ENCODE peak calls at places on chromosomes 5 and 9, in six cellular contexts. One of them, this sample, is unnamed.

GRCh38 chr9:14311940-14312572 is 1.9 kb downstream of the NFIB start:
- DNase-seq in PC-3: peak
- DNase-seq in GM23338: no peak
- DNase-seq in PC-9: no peak
- DNase-seq in MM.1S: no peak
- DNase-seq in HCT116: no peak
- DNase-seq in this sample: no peak

GRCh38 chr5:172777381-172778222 is 6.6 kb upstream of the DUSP1 start:
- DNase-seq in PC-3: peak
- DNase-seq in GM23338: no peak
- DNase-seq in PC-9: peak
- DNase-seq in MM.1S: peak
- DNase-seq in HCT116: peak
- DNase-seq in this sample: peak

GRCh38 chr5:135671052-135671451 is 92.3 kb upstream of the CXCL14 start:
- DNase-seq in PC-3: no peak
- DNase-seq in GM23338: no peak
- DNase-seq in PC-9: no peak
- DNase-seq in MM.1S: no peak
- DNase-seq in HCT116: no peak
- DNase-seq in this sample: no peak

GRCh38 chr5:90886381-90886780 is 327.8 kb downstream of the ADGRV1 start:
- DNase-seq in PC-3: peak
- DNase-seq in GM23338: no peak
- DNase-seq in PC-9: no peak
- DNase-seq in MM.1S: no peak
- DNase-seq in HCT116: no peak
- DNase-seq in this sample: no peak

GRCh38 chr5:167014657-167015056 is 1276.8 kb upstream of the WWC1 start:
- DNase-seq in PC-3: no peak
- DNase-seq in GM23338: no peak
- DNase-seq in PC-9: no peak
- DNase-seq in MM.1S: no peak
- DNase-seq in HCT116: no peak
- DNase-seq in this sample: no peak

GRCh38 chr9:93814561-93814960 is 140.6 kb downstream of the BARX1 start:
- DNase-seq in PC-3: no peak
- DNase-seq in GM23338: peak
- DNase-seq in PC-9: no peak
- DNase-seq in MM.1S: no peak
- DNase-seq in HCT116: no peak
- DNase-seq in this sample: no peak

GRCh38 chr5:148928141-148928540 is 101.7 kb downstream of the ADRB2 start:
- DNase-seq in PC-3: peak
- DNase-seq in GM23338: no peak
- DNase-seq in PC-9: no peak
- DNase-seq in MM.1S: peak
- DNase-seq in HCT116: no peak
- DNase-seq in this sample: no peak

GRCh38 chr5:10527281-10527950 is 36.5 kb upstream of the ANKRD33B start:
- DNase-seq in PC-3: no peak
- DNase-seq in GM23338: no peak
- DNase-seq in PC-9: no peak
- DNase-seq in MM.1S: no peak
- DNase-seq in HCT116: no peak
- DNase-seq in this sample: no peak

GRCh38 chr5:43386960-43387362 is 25.2 kb downstream of the CCL28 start:
- DNase-seq in PC-3: peak
- DNase-seq in GM23338: no peak
- DNase-seq in PC-9: no peak
- DNase-seq in MM.1S: no peak
- DNase-seq in HCT116: no peak
- DNase-seq in this sample: no peak

GRCh38 chr5:98827161-98827560 is 53.7 kb downstream of the RGMB start:
- DNase-seq in PC-3: peak
- DNase-seq in GM23338: peak
- DNase-seq in PC-9: peak
- DNase-seq in MM.1S: peak
- DNase-seq in HCT116: peak
- DNase-seq in this sample: no peak

GRCh38 chr5:443239-444151 is 519 bp downstream of the EXOC3 start:
- DNase-seq in PC-3: no peak
- DNase-seq in GM23338: no peak
- DNase-seq in PC-9: peak
- DNase-seq in MM.1S: peak
- DNase-seq in HCT116: no peak
- DNase-seq in this sample: peak

GRCh38 chr9:33239922-33240321 is at the start of gene SPINK4:
- DNase-seq in PC-3: no peak
- DNase-seq in GM23338: no peak
- DNase-seq in PC-9: no peak
- DNase-seq in MM.1S: no peak
- DNase-seq in HCT116: no peak
- DNase-seq in this sample: no peak

GRCh38 chr9:88501086-88501485 is 33.9 kb upstream of the NXNL2 start:
- DNase-seq in PC-3: no peak
- DNase-seq in GM23338: no peak
- DNase-seq in PC-9: no peak
- DNase-seq in MM.1S: no peak
- DNase-seq in HCT116: no peak
- DNase-seq in this sample: no peak

GRCh38 chr9:8071445-8071798 is 271.8 kb upstream of the DMAC1 start:
- DNase-seq in PC-3: no peak
- DNase-seq in GM23338: no peak
- DNase-seq in PC-9: no peak
- DNase-seq in MM.1S: no peak
- DNase-seq in HCT116: no peak
- DNase-seq in this sample: no peak

GRCh38 chr5:88847410-88847809 is 35.6 kb downstream of the MEF2C start:
- DNase-seq in PC-3: no peak
- DNase-seq in GM23338: no peak
- DNase-seq in PC-9: no peak
- DNase-seq in MM.1S: no peak
- DNase-seq in HCT116: no peak
- DNase-seq in this sample: no peak

GRCh38 chr9:83708515-83709158 is 879 bp upstream of the UBQLN1 start:
- DNase-seq in PC-3: peak
- DNase-seq in GM23338: peak
- DNase-seq in PC-9: peak
- DNase-seq in MM.1S: peak
- DNase-seq in HCT116: peak
- DNase-seq in this sample: peak

GRCh38 chr5:126516133-126516532 is 78.9 kb downstream of the ALDH7A1 start:
- DNase-seq in PC-3: no peak
- DNase-seq in GM23338: no peak
- DNase-seq in PC-9: no peak
- DNase-seq in MM.1S: no peak
- DNase-seq in HCT116: no peak
- DNase-seq in this sample: no peak

GRCh38 chr5:32961066-32961429 is 249.9 kb downstream of the NPR3 start:
- DNase-seq in PC-3: peak
- DNase-seq in GM23338: no peak
- DNase-seq in PC-9: no peak
- DNase-seq in MM.1S: no peak
- DNase-seq in HCT116: no peak
- DNase-seq in this sample: no peak

GRCh38 chr5:137921931-137922330 is 32.7 kb downstream of the PKD2L2 start:
- DNase-seq in PC-3: peak
- DNase-seq in GM23338: no peak
- DNase-seq in PC-9: peak
- DNase-seq in MM.1S: no peak
- DNase-seq in HCT116: no peak
- DNase-seq in this sample: no peak

GRCh38 chr5:7018601-7019000 is 305.4 kb downstream of the TENT4A start:
- DNase-seq in PC-3: no peak
- DNase-seq in GM23338: peak
- DNase-seq in PC-9: no peak
- DNase-seq in MM.1S: no peak
- DNase-seq in HCT116: no peak
- DNase-seq in this sample: no peak

GRCh38 chr9:120410925-120411501 is 169.0 kb downstream of the CDK5RAP2 start:
- DNase-seq in PC-3: no peak
- DNase-seq in GM23338: no peak
- DNase-seq in PC-9: no peak
- DNase-seq in MM.1S: no peak
- DNase-seq in HCT116: no peak
- DNase-seq in this sample: no peak

GRCh38 chr5:154977409-154977808 is 36.1 kb upstream of the KIF4B start:
- DNase-seq in PC-3: peak
- DNase-seq in GM23338: no peak
- DNase-seq in PC-9: no peak
- DNase-seq in MM.1S: no peak
- DNase-seq in HCT116: no peak
- DNase-seq in this sample: no peak

GRCh38 chr9:112520646-112521045 is 34.0 kb downstream of the KIAA1958 start:
- DNase-seq in PC-3: no peak
- DNase-seq in GM23338: no peak
- DNase-seq in PC-9: no peak
- DNase-seq in MM.1S: no peak
- DNase-seq in HCT116: no peak
- DNase-seq in this sample: no peak

GRCh38 chr9:107484117-107484723 is 5.3 kb downstream of the KLF4 start:
- DNase-seq in PC-3: peak
- DNase-seq in GM23338: peak
- DNase-seq in PC-9: peak
- DNase-seq in MM.1S: peak
- DNase-seq in HCT116: peak
- DNase-seq in this sample: no peak

GRCh38 chr9:96856363-96857286 is 2.3 kb upstream of the ZNF782 start:
- DNase-seq in PC-3: peak
- DNase-seq in GM23338: peak
- DNase-seq in PC-9: peak
- DNase-seq in MM.1S: peak
- DNase-seq in HCT116: peak
- DNase-seq in this sample: peak

GRCh38 chr5:115767424-115767823 is 49.0 kb downstream of the CDO1 start:
- DNase-seq in PC-3: no peak
- DNase-seq in GM23338: no peak
- DNase-seq in PC-9: no peak
- DNase-seq in MM.1S: no peak
- DNase-seq in HCT116: no peak
- DNase-seq in this sample: no peak

GRCh38 chr5:97425511-97425910 is 242.5 kb upstream of the RIOK2 start:
- DNase-seq in PC-3: peak
- DNase-seq in GM23338: peak
- DNase-seq in PC-9: peak
- DNase-seq in MM.1S: no peak
- DNase-seq in HCT116: no peak
- DNase-seq in this sample: no peak

GRCh38 chr5:15249152-15249551 is 250.8 kb upstream of the FBXL7 start:
- DNase-seq in PC-3: peak
- DNase-seq in GM23338: no peak
- DNase-seq in PC-9: no peak
- DNase-seq in MM.1S: peak
- DNase-seq in HCT116: no peak
- DNase-seq in this sample: no peak

GRCh38 chr5:111099058-111099778 is 7.1 kb downstream of the WDR36 start:
- DNase-seq in PC-3: no peak
- DNase-seq in GM23338: no peak
- DNase-seq in PC-9: no peak
- DNase-seq in MM.1S: no peak
- DNase-seq in HCT116: no peak
- DNase-seq in this sample: no peak
- H3K4me2 ChIP-seq in PC-3: no peak
- H3K4me2 ChIP-seq in GM23338: no peak
- H3K4me2 ChIP-seq in PC-9: no peak
- H3K4me2 ChIP-seq in MM.1S: no peak
- H3K4me2 ChIP-seq in HCT116: no peak
- H3K4me2 ChIP-seq in this sample: no peak

GRCh38 chr5:55176176-55176818 is 3.3 kb upstream of the CDC20B start:
- DNase-seq in PC-3: peak
- DNase-seq in GM23338: peak
- DNase-seq in PC-9: peak
- DNase-seq in MM.1S: peak
- DNase-seq in HCT116: no peak
- DNase-seq in this sample: no peak
- TF ChIP-seq EZH2 in PC-3: no peak
- TF ChIP-seq EZH2 in GM23338: peak
- TF ChIP-seq EZH2 in PC-9: no peak
- TF ChIP-seq EZH2 in MM.1S: no peak
- TF ChIP-seq EZH2 in HCT116: no peak
- TF ChIP-seq EZH2 in this sample: no peak

GRCh38 chr5:83516361-83516760 is 44.8 kb downstream of the VCAN start:
- DNase-seq in PC-3: no peak
- DNase-seq in GM23338: no peak
- DNase-seq in PC-9: no peak
- DNase-seq in MM.1S: no peak
- DNase-seq in HCT116: no peak
- DNase-seq in this sample: no peak
- H3K4me2 ChIP-seq in PC-3: peak
- H3K4me2 ChIP-seq in GM23338: no peak
- H3K4me2 ChIP-seq in PC-9: no peak
- H3K4me2 ChIP-seq in MM.1S: no peak
- H3K4me2 ChIP-seq in HCT116: no peak
- H3K4me2 ChIP-seq in this sample: no peak

DNA sequence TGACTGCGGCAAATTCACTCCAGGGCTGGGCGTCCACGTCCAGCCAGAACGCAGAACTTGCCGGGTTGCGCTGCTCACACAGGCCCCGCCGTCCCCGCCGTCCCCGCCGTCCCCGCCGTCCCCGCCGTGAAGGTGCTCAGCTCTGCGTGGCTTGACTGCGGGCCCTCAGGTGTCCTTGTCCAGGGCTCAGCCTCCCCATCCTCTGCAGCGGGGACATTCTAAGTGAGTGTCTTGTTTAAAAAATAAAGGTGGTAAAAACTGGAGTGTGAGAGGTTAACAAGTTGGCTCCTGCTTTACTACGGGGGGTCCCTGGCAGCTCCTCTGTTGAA is 14.9 kb downstream of the IRX4 start:
- DNase-seq in PC-3: no peak
- DNase-seq in GM23338: no peak
- DNase-seq in PC-9: no peak
- DNase-seq in MM.1S: no peak
- DNase-seq in HCT116: no peak
- DNase-seq in this sample: no peak
- TF ChIP-seq EZH2 in PC-3: no peak
- TF ChIP-seq EZH2 in GM23338: no peak
- TF ChIP-seq EZH2 in PC-9: no peak
- TF ChIP-seq EZH2 in MM.1S: no peak
- TF ChIP-seq EZH2 in HCT116: no peak
- TF ChIP-seq EZH2 in this sample: no peak

This sample was measured in DND-41.